ENCODE peak calls at places on chromosomes 2 and 18, in four cellular contexts. One of them, this sample, is unnamed.

GRCh38 chr2:166239548-166239947 is 111.7 kb upstream of the SCN1A start:
- DNase-seq in neural crest cell: no peak
- DNase-seq in NB4: no peak
- DNase-seq in adrenal gland: no peak
- DNase-seq in this sample: no peak

GRCh38 chr2:239629936-239630617 is 229.3 kb upstream of the HDAC4 start:
- DNase-seq in adrenal gland: no peak
- DNase-seq in NB4: no peak
- DNase-seq in neural crest cell: no peak
- DNase-seq in this sample: no peak

GRCh38 chr2:216776076-216776726 is 80.9 kb upstream of the IGFBP5 start:
- DNase-seq in adrenal gland: no peak
- DNase-seq in NB4: no peak
- DNase-seq in neural crest cell: no peak
- DNase-seq in this sample: no peak

GRCh38 chr2:56183643-56184499 is at the start of gene CCDC85A:
- DNase-seq in NB4: peak
- DNase-seq in adrenal gland: peak
- DNase-seq in neural crest cell: peak
- DNase-seq in this sample: peak

GRCh38 chr2:239472220-239472775 is 71.5 kb upstream of the HDAC4 start:
- DNase-seq in neural crest cell: no peak
- DNase-seq in NB4: no peak
- DNase-seq in adrenal gland: peak
- DNase-seq in this sample: no peak

GRCh38 chr2:147715807-147716206 is 129.0 kb upstream of the ACVR2A start:
- DNase-seq in neural crest cell: no peak
- DNase-seq in NB4: no peak
- DNase-seq in adrenal gland: no peak
- DNase-seq in this sample: no peak

GRCh38 chr2:218745559-218746469 is 35.2 kb downstream of the TTLL4 start:
- DNase-seq in adrenal gland: peak
- DNase-seq in neural crest cell: peak
- DNase-seq in NB4: no peak
- DNase-seq in this sample: peak

GRCh38 chr18:57741273-57741672 is 61.8 kb downstream of the ATP8B1 start:
- DNase-seq in NB4: no peak
- DNase-seq in adrenal gland: no peak
- DNase-seq in neural crest cell: no peak
- DNase-seq in this sample: no peak

GRCh38 chr2:240873805-240874714 is 5.4 kb downstream of the AGXT start:
- DNase-seq in NB4: no peak
- DNase-seq in neural crest cell: no peak
- DNase-seq in adrenal gland: no peak
- DNase-seq in this sample: no peak

GRCh38 chr2:191262436-191262835 is 17.2 kb downstream of the MYO1B start:
- DNase-seq in adrenal gland: no peak
- DNase-seq in NB4: no peak
- DNase-seq in neural crest cell: no peak
- DNase-seq in this sample: no peak

GRCh38 chr2:238742066-238742465 is 105.8 kb upstream of the TWIST2 start:
- DNase-seq in neural crest cell: no peak
- DNase-seq in adrenal gland: no peak
- DNase-seq in NB4: peak
- DNase-seq in this sample: no peak

GRCh38 chr2:205848601-205849000 is 166.3 kb downstream of the NRP2 start:
- DNase-seq in NB4: no peak
- DNase-seq in adrenal gland: no peak
- DNase-seq in neural crest cell: no peak
- DNase-seq in this sample: no peak

GRCh38 chr2:175855794-175856453 is 146.1 kb downstream of the LNPK start:
- DNase-seq in adrenal gland: peak
- DNase-seq in neural crest cell: no peak
- DNase-seq in NB4: peak
- DNase-seq in this sample: no peak

GRCh38 chr2:59733970-59734369 is 819.5 kb downstream of the BCL11A start:
- DNase-seq in adrenal gland: no peak
- DNase-seq in NB4: no peak
- DNase-seq in neural crest cell: no peak
- DNase-seq in this sample: peak

GRCh38 chr2:30484995-30485394 is 37.9 kb downstream of the LCLAT1 start:
- DNase-seq in neural crest cell: no peak
- DNase-seq in adrenal gland: no peak
- DNase-seq in NB4: no peak
- DNase-seq in this sample: no peak

GRCh38 chr2:165627463-165627862 is 158.0 kb downstream of the CSRNP3 start:
- DNase-seq in NB4: no peak
- DNase-seq in neural crest cell: no peak
- DNase-seq in adrenal gland: no peak
- DNase-seq in this sample: no peak

GRCh38 chr2:208413931-208414330 is 7.3 kb downstream of the PTH2R start:
- DNase-seq in NB4: no peak
- DNase-seq in neural crest cell: no peak
- DNase-seq in adrenal gland: no peak
- DNase-seq in this sample: no peak

GRCh38 chr2:10304458-10305253 is 2.0 kb downstream of the HPCAL1 start:
- DNase-seq in adrenal gland: no peak
- DNase-seq in neural crest cell: no peak
- DNase-seq in NB4: peak
- DNase-seq in this sample: no peak

GRCh38 chr18:68462766-68463165 is 252.1 kb downstream of the TMX3 start:
- DNase-seq in neural crest cell: no peak
- DNase-seq in NB4: no peak
- DNase-seq in adrenal gland: no peak
- DNase-seq in this sample: no peak

GRCh38 chr2:18214936-18215335 is 336.5 kb downstream of the KCNS3 start:
- DNase-seq in NB4: no peak
- DNase-seq in adrenal gland: no peak
- DNase-seq in neural crest cell: no peak
- DNase-seq in this sample: no peak

GRCh38 chr2:10985260-10985659 is 73.5 kb downstream of the KCNF1 start:
- DNase-seq in adrenal gland: no peak
- DNase-seq in neural crest cell: no peak
- DNase-seq in NB4: no peak
- DNase-seq in this sample: peak

GRCh38 chr2:163752252-163752651 is 16.4 kb upstream of the FIGN start:
- DNase-seq in adrenal gland: no peak
- DNase-seq in neural crest cell: no peak
- DNase-seq in NB4: no peak
- DNase-seq in this sample: no peak

GRCh38 chr2:16088035-16088696 is 147.8 kb downstream of the MYCN start:
- DNase-seq in NB4: no peak
- DNase-seq in adrenal gland: no peak
- DNase-seq in neural crest cell: no peak
- DNase-seq in this sample: no peak

GRCh38 chr2:216392018-216392562 is 19.8 kb upstream of the MARCHF4 start:
- DNase-seq in neural crest cell: no peak
- DNase-seq in adrenal gland: no peak
- DNase-seq in NB4: no peak
- DNase-seq in this sample: no peak

GRCh38 chr2:70357076-70358071 is 55.5 kb upstream of the FAM136A start:
- DNase-seq in neural crest cell: no peak
- DNase-seq in NB4: peak
- DNase-seq in adrenal gland: no peak
- DNase-seq in this sample: no peak
- TF ChIP-seq CTCF in neural crest cell: no peak
- TF ChIP-seq CTCF in NB4: no peak
- TF ChIP-seq CTCF in adrenal gland: no peak
- TF ChIP-seq CTCF in this sample: no peak

GRCh38 chr2:174581543-174581942 is 16.1 kb downstream of the WIPF1 start:
- DNase-seq in NB4: no peak
- DNase-seq in adrenal gland: no peak
- DNase-seq in neural crest cell: no peak
- DNase-seq in this sample: no peak

GRCh38 chr2:174574657-174575056 is 22.9 kb downstream of the WIPF1 start:
- DNase-seq in adrenal gland: no peak
- DNase-seq in NB4: no peak
- DNase-seq in neural crest cell: no peak
- DNase-seq in this sample: no peak

GRCh38 chr2:174575124-174575776 is 22.4 kb downstream of the WIPF1 start:
- DNase-seq in adrenal gland: no peak
- DNase-seq in NB4: no peak
- DNase-seq in neural crest cell: no peak
- DNase-seq in this sample: no peak

GRCh38 chr2:174580951-174581350 is 16.7 kb downstream of the WIPF1 start:
- DNase-seq in neural crest cell: no peak
- DNase-seq in NB4: no peak
- DNase-seq in adrenal gland: no peak
- DNase-seq in this sample: no peak

DNA sequence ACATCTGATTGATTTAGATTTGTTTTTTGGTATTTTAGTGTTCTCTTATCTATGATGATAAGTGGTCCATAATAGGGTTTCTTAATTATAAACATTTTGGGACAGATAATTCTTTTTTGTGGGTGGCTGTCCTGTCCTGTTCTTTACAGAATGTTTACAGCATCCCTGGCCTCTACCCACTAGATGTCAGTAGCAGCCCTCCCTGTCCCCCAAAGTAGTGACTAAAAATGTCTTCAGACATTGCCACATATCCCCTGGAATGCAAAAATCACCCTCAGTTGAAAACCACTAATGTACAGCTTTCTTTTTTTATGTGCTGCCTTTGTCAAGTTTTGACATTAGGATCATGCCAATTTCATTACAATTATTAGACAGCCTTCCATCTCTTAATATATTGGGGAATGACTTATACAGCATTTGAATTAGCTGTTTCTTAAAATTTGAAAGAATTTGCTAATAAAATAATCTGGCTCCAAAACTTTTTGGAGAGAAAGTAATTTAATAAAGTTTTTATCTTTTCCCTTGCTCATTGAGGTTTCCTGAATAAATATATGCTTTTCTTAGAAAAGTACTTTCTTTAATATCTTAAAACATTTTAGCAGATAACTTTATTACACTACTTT is 19.5 kb downstream of the WIPF1 start:
- DNase-seq in NB4: peak
- DNase-seq in adrenal gland: no peak
- DNase-seq in neural crest cell: no peak
- DNase-seq in this sample: no peak
- TF ChIP-seq CTCF in NB4: peak
- TF ChIP-seq CTCF in adrenal gland: peak
- TF ChIP-seq CTCF in neural crest cell: peak
- TF ChIP-seq CTCF in this sample: peak

DNA sequence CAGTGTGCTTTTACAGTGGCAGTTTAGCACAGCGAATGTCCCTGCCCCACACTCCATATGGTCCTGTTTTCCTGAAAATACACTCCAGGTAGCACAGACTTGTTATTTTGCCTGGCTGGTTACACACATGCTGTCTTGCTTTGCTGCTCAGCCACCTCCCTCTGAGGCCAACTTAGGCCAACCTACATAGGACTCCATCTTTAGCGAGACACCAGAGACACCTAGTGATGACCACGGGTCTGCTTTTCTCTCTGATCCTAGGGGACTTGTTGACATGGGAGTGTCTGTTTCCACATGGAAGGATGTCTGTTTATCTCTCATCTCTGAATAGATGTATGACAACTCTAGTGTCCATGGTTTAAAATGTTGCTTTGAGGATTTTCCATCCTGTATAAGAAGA is 43.3 kb downstream of the PLEKHB2 start:
- DNase-seq in neural crest cell: no peak
- DNase-seq in NB4: no peak
- DNase-seq in adrenal gland: no peak
- DNase-seq in this sample: peak
- TF ChIP-seq CTCF in neural crest cell: no peak
- TF ChIP-seq CTCF in NB4: no peak
- TF ChIP-seq CTCF in adrenal gland: no peak
- TF ChIP-seq CTCF in this sample: no peak

GRCh38 chr2:233832869-233833812 is 21.2 kb downstream of the HJURP start:
- DNase-seq in neural crest cell: peak
- DNase-seq in adrenal gland: no peak
- DNase-seq in NB4: peak
- DNase-seq in this sample: no peak
- TF ChIP-seq CTCF in neural crest cell: peak
- TF ChIP-seq CTCF in adrenal gland: no peak
- TF ChIP-seq CTCF in NB4: peak
- TF ChIP-seq CTCF in this sample: no peak

DNA sequence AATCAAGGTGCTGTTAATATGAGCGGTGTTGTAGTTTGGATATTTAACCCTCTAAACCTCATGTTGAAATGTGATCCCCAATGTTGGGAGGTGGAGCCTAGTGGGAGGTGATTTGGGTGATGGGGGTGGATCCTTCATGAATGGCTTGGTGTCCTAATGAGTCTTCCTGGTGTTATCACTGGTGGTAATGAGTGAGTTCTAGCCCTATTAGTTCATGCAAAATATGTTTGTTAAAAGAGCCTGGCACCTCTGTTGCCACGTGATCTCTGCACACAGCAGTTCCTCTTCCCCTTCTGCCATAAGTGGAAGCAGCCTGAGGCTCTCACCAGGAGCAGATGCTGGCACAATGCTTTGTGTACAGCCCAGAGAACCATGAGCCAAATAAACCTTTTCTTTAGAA is 158.4 kb downstream of the FMNL2 start:
- DNase-seq in neural crest cell: no peak
- DNase-seq in adrenal gland: no peak
- DNase-seq in NB4: peak
- DNase-seq in this sample: no peak
- TF ChIP-seq CTCF in neural crest cell: no peak
- TF ChIP-seq CTCF in adrenal gland: no peak
- TF ChIP-seq CTCF in NB4: no peak
- TF ChIP-seq CTCF in this sample: no peak

GRCh38 chr2:40213071-40213470 is 238.8 kb downstream of the SLC8A1 start:
- DNase-seq in NB4: peak
- DNase-seq in neural crest cell: no peak
- DNase-seq in adrenal gland: no peak
- DNase-seq in this sample: no peak
- TF ChIP-seq CTCF in NB4: peak
- TF ChIP-seq CTCF in neural crest cell: peak
- TF ChIP-seq CTCF in adrenal gland: peak
- TF ChIP-seq CTCF in this sample: peak

GRCh38 chr2:122098301-122098700 is 342.9 kb downstream of the TSN start:
- DNase-seq in neural crest cell: no peak
- DNase-seq in NB4: no peak
- DNase-seq in adrenal gland: no peak
- DNase-seq in this sample: no peak

GRCh38 chr2:122096788-122097187 is 341.3 kb downstream of the TSN start:
- DNase-seq in neural crest cell: no peak
- DNase-seq in adrenal gland: no peak
- DNase-seq in NB4: no peak
- DNase-seq in this sample: no peak

GRCh38 chr2:122101319-122101718 is 345.9 kb downstream of the TSN start:
- DNase-seq in adrenal gland: no peak
- DNase-seq in NB4: no peak
- DNase-seq in neural crest cell: no peak
- DNase-seq in this sample: no peak

GRCh38 chr2:122105171-122105884 is 349.9 kb downstream of the TSN start:
- DNase-seq in neural crest cell: no peak
- DNase-seq in NB4: no peak
- DNase-seq in adrenal gland: no peak
- DNase-seq in this sample: no peak

GRCh38 chr2:122100371-122101150 is 345.1 kb downstream of the TSN start:
- DNase-seq in NB4: no peak
- DNase-seq in neural crest cell: no peak
- DNase-seq in adrenal gland: no peak
- DNase-seq in this sample: no peak
- TF ChIP-seq CTCF in NB4: no peak
- TF ChIP-seq CTCF in neural crest cell: no peak
- TF ChIP-seq CTCF in adrenal gland: no peak
- TF ChIP-seq CTCF in this sample: no peak